ENCODE peak calls at places on chromosomes 5 and 9, in ten cellular contexts. T is astrocyte of the spinal cord, Y is Calu3, S is WTC11, L is psoas muscle, F is fibroblast of the aortic adventitia, H is neural crest cell, B is cardiac muscle cell, M is HCT116, V is A549. C is an unnamed sample.

GRCh38 chr9:14415947-14416346 is 102.0 kb upstream of the NFIB start:
- DNase-seq in T (peak), Y (no peak), S (no peak), L (no peak), F (peak), H (no peak), B (peak), M (no peak), V (no peak), C (no peak)

GRCh38 chr9:109319072-109319630 is 1.7 kb downstream of the EPB41L4B start:
- DNase-seq in T (peak), Y (no peak), S (no peak), L (no peak), F (no peak), H (no peak), B (no peak), M (no peak), V (no peak), C (peak)

GRCh38 chr5:177233206-177233605 is 70.3 kb downstream of the RAB24 start:
- DNase-seq in T (no peak), Y (no peak), S (no peak), L (no peak), F (peak), H (no peak), B (no peak), M (no peak), V (no peak), C (no peak)

GRCh38 chr9:78428640-78429039 is 131.7 kb downstream of the PSAT1 start:
- DNase-seq in T (no peak), Y (no peak), S (no peak), L (no peak), F (no peak), H (no peak), B (no peak), M (no peak), V (no peak), C (no peak)

GRCh38 chr5:72281764-72282499 is 38.1 kb downstream of the MRPS27 start:
- DNase-seq in T (peak), Y (no peak), S (no peak), L (no peak), F (peak), H (no peak), B (peak), M (peak), V (no peak), C (no peak)

GRCh38 chr5:154593091-154593490 is 115.1 kb upstream of the HAND1 start:
- DNase-seq in T (peak), Y (no peak), S (no peak), L (no peak), F (peak), H (no peak), B (peak), M (no peak), V (no peak), C (no peak)

GRCh38 chr5:119290161-119290569 is 65.7 kb upstream of the TNFAIP8 start:
- DNase-seq in T (no peak), Y (no peak), S (no peak), L (no peak), F (no peak), H (no peak), B (no peak), M (no peak), V (no peak), C (no peak)

GRCh38 chr9:99085949-99086948 is 18.7 kb upstream of the TGFBR1 start:
- DNase-seq in T (peak), Y (no peak), S (no peak), L (no peak), F (peak), H (no peak), B (peak), M (no peak), V (no peak), C (no peak)

GRCh38 chr5:158744226-158744625 is 355.5 kb downstream of the EBF1 start:
- DNase-seq in T (no peak), Y (no peak), S (no peak), L (no peak), F (no peak), H (no peak), B (no peak), M (no peak), V (no peak), C (no peak)

GRCh38 chr9:134545213-134546211 is 96.1 kb upstream of the COL5A1 start:
- DNase-seq in T (peak), Y (no peak), S (no peak), L (peak), F (peak), H (no peak), B (peak), M (no peak), V (no peak), C (no peak)

GRCh38 chr5:35183243-35183955 is 46.9 kb downstream of the PRLR start:
- DNase-seq in T (peak), Y (peak), S (peak), L (peak), F (peak), H (peak), B (peak), M (peak), V (peak), C (peak)

GRCh38 chr9:97992219-97992618 is 9.1 kb downstream of the ANP32B start:
- DNase-seq in T (no peak), Y (no peak), S (no peak), L (no peak), F (no peak), H (no peak), B (no peak), M (no peak), V (no peak), C (no peak)

GRCh38 chr9:97987490-97987889 is 4.3 kb downstream of the ANP32B start:
- DNase-seq in T (no peak), Y (no peak), S (no peak), L (no peak), F (no peak), H (no peak), B (no peak), M (no peak), V (no peak), C (no peak)

GRCh38 chr9:97991818-97992217 is 8.7 kb downstream of the ANP32B start:
- DNase-seq in T (no peak), Y (no peak), S (no peak), L (no peak), F (no peak), H (no peak), B (no peak), M (no peak), V (no peak), C (no peak)

GRCh38 chr9:97993000-97993399 is 9.9 kb downstream of the ANP32B start:
- DNase-seq in T (no peak), Y (no peak), S (no peak), L (no peak), F (no peak), H (no peak), B (no peak), M (no peak), V (no peak), C (no peak)

GRCh38 chr9:97990259-97990658 is 7.1 kb downstream of the ANP32B start:
- DNase-seq in T (peak), Y (no peak), S (no peak), L (no peak), F (peak), H (no peak), B (peak), M (no peak), V (peak), C (no peak)
- TF ChIP-seq CTCF in T (peak), Y (no peak), S (no peak), L (no peak), F (peak), H (no peak), B (peak), M (no peak), V (peak), C (no peak)

GRCh38 chr5:66757219-66757833 is 161.1 kb downstream of the MAST4 start:
- DNase-seq in T (peak), Y (peak), S (peak), L (no peak), F (peak), H (no peak), B (peak), M (peak), V (peak), C (peak)
- TF ChIP-seq CTCF in T (peak), Y (peak), S (peak), L (peak), F (peak), H (peak), B (peak), M (peak), V (peak), C (peak)

DNA sequence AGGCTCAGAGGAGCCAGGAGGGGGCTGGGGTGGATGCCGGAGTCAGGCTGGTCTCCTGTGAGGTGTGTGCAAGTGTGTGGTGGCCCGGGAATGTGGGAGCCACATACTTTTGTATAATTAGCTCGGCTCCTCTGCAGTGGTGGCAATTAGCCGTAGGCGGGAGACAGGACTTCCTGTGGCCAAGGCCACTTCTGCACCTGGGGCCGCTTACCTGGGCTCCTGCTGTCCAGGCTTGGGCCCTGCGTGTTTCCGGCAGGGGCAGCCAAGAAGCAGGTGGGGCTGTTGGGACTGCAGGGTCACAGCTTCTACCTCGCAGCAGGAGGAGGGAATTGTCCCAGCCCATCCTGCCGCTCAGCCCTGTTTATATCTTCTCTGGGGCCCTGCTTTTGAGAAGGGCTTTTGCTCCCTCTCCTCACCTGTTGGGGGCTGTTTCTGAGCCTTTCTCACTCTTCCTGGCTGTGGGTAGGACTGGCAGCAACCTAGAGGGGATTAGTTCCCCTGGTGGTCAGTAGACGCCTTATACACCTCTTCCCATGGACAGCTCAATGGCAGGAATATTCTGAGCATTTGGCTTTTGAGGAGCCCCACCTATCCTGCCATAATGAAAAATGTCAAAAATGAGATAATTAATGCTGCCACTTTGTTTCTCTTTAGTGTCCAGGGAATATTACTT is 145.4 kb upstream of the PITX1 start:
- DNase-seq in T (no peak), Y (no peak), S (peak), L (no peak), F (no peak), H (no peak), B (no peak), M (no peak), V (no peak), C (no peak)
- TF ChIP-seq CTCF in T (peak), Y (no peak), S (no peak), L (no peak), F (no peak), H (peak), B (no peak), M (peak), V (no peak), C (no peak)

DNA sequence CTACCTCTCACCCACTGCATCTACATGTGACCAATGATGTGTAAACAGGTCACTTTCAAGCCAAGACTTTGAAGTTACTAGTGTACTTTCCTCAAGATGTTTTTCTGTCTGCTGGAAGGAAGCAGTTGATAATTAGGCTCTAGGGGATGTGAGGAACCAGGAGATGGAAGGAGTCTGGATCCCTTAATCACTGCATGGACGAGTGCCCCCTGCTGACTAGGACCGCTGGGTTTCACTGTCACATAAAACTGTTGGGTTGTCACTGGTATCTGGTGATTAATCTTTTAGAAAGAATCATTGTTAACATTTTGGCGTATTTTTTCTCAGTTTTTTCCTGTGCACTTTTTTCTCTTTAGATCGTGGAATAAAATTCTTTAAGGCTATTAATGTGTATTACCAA is 79.5 kb downstream of the SREK1 start:
- DNase-seq in T (no peak), Y (peak), S (peak), L (no peak), F (peak), H (no peak), B (peak), M (peak), V (no peak), C (no peak)
- TF ChIP-seq CTCF in T (peak), Y (peak), S (no peak), L (no peak), F (peak), H (peak), B (peak), M (peak), V (peak), C (no peak)

GRCh38 chr5:127072861-127073846 is at the start of gene C5orf63:
- DNase-seq in T (no peak), Y (peak), S (peak), L (peak), F (peak), H (no peak), B (peak), M (peak), V (peak), C (peak)
- TF ChIP-seq CTCF in T (no peak), Y (no peak), S (no peak), L (peak), F (peak), H (peak), B (peak), M (no peak), V (no peak), C (no peak)

DNA sequence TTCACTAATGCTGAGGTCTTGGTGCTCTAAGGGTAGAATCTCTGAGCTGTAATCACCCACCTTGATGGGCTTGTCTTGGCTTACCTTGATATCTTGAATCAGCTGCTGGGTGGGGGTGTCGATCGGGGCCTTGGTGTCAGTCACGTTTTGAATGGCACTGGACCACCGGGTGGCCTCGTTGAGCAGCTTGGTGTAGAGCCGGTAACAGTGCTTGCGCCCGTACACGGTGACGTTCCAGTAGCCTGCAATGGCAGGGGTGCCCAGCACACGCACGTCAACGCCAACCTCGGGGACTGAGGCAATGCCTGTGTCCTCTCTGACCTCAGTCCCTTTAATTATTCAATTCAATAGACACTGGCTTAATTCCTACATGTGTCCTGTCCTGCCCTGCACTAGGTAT is 63.1 kb upstream of the RETREG1 start:
- DNase-seq in T (no peak), Y (peak), S (peak), L (no peak), F (no peak), H (no peak), B (no peak), M (no peak), V (no peak), C (peak)
- TF ChIP-seq CTCF in T (peak), Y (no peak), S (no peak), L (no peak), F (no peak), H (no peak), B (no peak), M (peak), V (no peak), C (no peak)

GRCh38 chr9:124754289-124754688 is 16.8 kb downstream of the NR6A1 start:
- DNase-seq in T (peak), Y (no peak), S (no peak), L (no peak), F (peak), H (no peak), B (peak), M (no peak), V (no peak), C (no peak)
- TF ChIP-seq CTCF in T (peak), Y (no peak), S (no peak), L (no peak), F (peak), H (peak), B (peak), M (peak), V (peak), C (no peak)

GRCh38 chr9:112332674-112332976 is 794 bp downstream of the PTBP3 start:
- DNase-seq in T (no peak), Y (no peak), S (no peak), L (no peak), F (no peak), H (no peak), B (no peak), M (no peak), V (no peak), C (no peak)
- TF ChIP-seq CTCF in T (peak), Y (no peak), S (no peak), L (peak), F (peak), H (peak), B (peak), M (no peak), V (no peak), C (no peak)

C was measured in endothelial cell.